ENCODE peak calls at places on chromosomes 6 and 20, in ten cellular contexts. P is progenitor cell of endocrine pancreas; Q is stimulated activated naive CD8-positive, alpha-beta T cell treated with anti-CD3 and anti-CD28 coated beads, Interleukin-15, amount 100 ng/mL, for 72 hours; S is fibroblast of pulmonary artery; K is HFF-Myc; D is effector CD4-positive, alpha-beta T cell; U is foreskin keratinocyte; N is sciatic nerve; A is EH; M is Right ventricle myocardium inferior. R is an unnamed sample.

GRCh38 chr6:156809446-156810178 is 32.4 kb downstream of the ARID1B start:
- DNase-seq in P (no peak), Q (no peak), S (no peak), K (no peak), D (no peak), U (no peak), N (no peak), A (no peak), M (no peak), R (no peak)

GRCh38 chr6:123829302-123829953 is 25.8 kb downstream of the NKAIN2 start:
- DNase-seq in P (no peak), Q (no peak), S (peak), K (no peak), D (no peak), U (peak), N (no peak), A (peak), M (no peak), R (no peak)

GRCh38 chr6:25315194-25315593 is 36.0 kb downstream of the CARMIL1 start:
- DNase-seq in P (no peak), Q (no peak), S (no peak), K (no peak), D (no peak), U (no peak), N (no peak), A (no peak), M (no peak), R (no peak)

GRCh38 chr6:126821706-126822105 is 296.8 kb upstream of the RSPO3 start:
- DNase-seq in P (no peak), Q (no peak), S (no peak), K (no peak), D (no peak), U (no peak), N (no peak), A (no peak), M (no peak), R (no peak)

GRCh38 chr20:52083627-52084232 is 107.8 kb downstream of the ZFP64 start:
- DNase-seq in P (peak), Q (peak), S (peak), K (peak), D (no peak), U (no peak), N (peak), A (peak), M (no peak), R (no peak)

GRCh38 chr6:42352856-42353564 is 98.7 kb downstream of the TRERF1 start:
- DNase-seq in P (no peak), Q (no peak), S (peak), K (no peak), D (no peak), U (peak), N (no peak), A (peak), M (no peak), R (no peak)

GRCh38 chr6:26311385-26312095 is 53.5 kb upstream of the BTN3A2 start:
- DNase-seq in P (no peak), Q (peak), S (peak), K (no peak), D (peak), U (peak), N (no peak), A (peak), M (no peak), R (peak)

GRCh38 chr6:94050515-94050914 is 631.2 kb upstream of the EPHA7 start:
- DNase-seq in P (no peak), Q (no peak), S (no peak), K (no peak), D (no peak), U (no peak), N (no peak), A (no peak), M (no peak), R (no peak)

GRCh38 chr20:46573788-46574581 is 23.5 kb upstream of the OCSTAMP start:
- DNase-seq in P (no peak), Q (no peak), S (no peak), K (no peak), D (no peak), U (no peak), N (no peak), A (no peak), M (no peak), R (no peak)

GRCh38 chr20:59518881-59519706 is 85.2 kb upstream of the PHACTR3 start:
- DNase-seq in P (no peak), Q (peak), S (peak), K (peak), D (peak), U (peak), N (no peak), A (peak), M (no peak), R (no peak)

GRCh38 chr6:145267076-145267867 is 468.0 kb downstream of the EPM2A start:
- DNase-seq in P (no peak), Q (no peak), S (no peak), K (no peak), D (no peak), U (no peak), N (no peak), A (no peak), M (no peak), R (no peak)

GRCh38 chr20:12166053-12166717 is 248.5 kb downstream of the BTBD3 start:
- DNase-seq in P (no peak), Q (no peak), S (peak), K (peak), D (no peak), U (peak), N (no peak), A (peak), M (peak), R (no peak)

GRCh38 chr6:152309648-152310047 is 327.5 kb downstream of the SYNE1 start:
- DNase-seq in P (no peak), Q (peak), S (no peak), K (no peak), D (peak), U (no peak), N (no peak), A (no peak), M (no peak), R (peak)

GRCh38 chr6:13181398-13181797 is 146.9 kb downstream of the TBC1D7 start:
- DNase-seq in P (no peak), Q (no peak), S (no peak), K (no peak), D (no peak), U (no peak), N (no peak), A (no peak), M (no peak), R (no peak)

GRCh38 chr20:12916699-12917098 is 92.1 kb upstream of the SPTLC3 start:
- DNase-seq in P (no peak), Q (no peak), S (no peak), K (no peak), D (no peak), U (no peak), N (no peak), A (no peak), M (no peak), R (no peak)

GRCh38 chr20:52242237-52243230 is 51.0 kb upstream of the ZFP64 start:
- DNase-seq in P (no peak), Q (no peak), S (peak), K (no peak), D (no peak), U (no peak), N (no peak), A (peak), M (no peak), R (no peak)

GRCh38 chr6:52243282-52243893 is 912 bp downstream of the IL17F start:
- DNase-seq in P (no peak), Q (no peak), S (no peak), K (no peak), D (no peak), U (peak), N (no peak), A (no peak), M (no peak), R (no peak)

GRCh38 chr6:131948692-131949614 is 2.2 kb downstream of the CCN2 start:
- DNase-seq in P (no peak), Q (no peak), S (peak), K (no peak), D (no peak), U (peak), N (no peak), A (peak), M (no peak), R (no peak)

GRCh38 chr6:132391391-132392291 is 9.6 kb downstream of the MOXD1 start:
- DNase-seq in P (no peak), Q (no peak), S (peak), K (peak), D (no peak), U (peak), N (no peak), A (peak), M (peak), R (no peak)

GRCh38 chr20:17177341-17177740 is 49.5 kb upstream of the PCSK2 start:
- DNase-seq in P (no peak), Q (no peak), S (no peak), K (no peak), D (no peak), U (no peak), N (no peak), A (no peak), M (no peak), R (no peak)

GRCh38 chr6:111721677-111722219 is 116.1 kb upstream of the TRAF3IP2 start:
- DNase-seq in P (no peak), Q (peak), S (peak), K (no peak), D (no peak), U (no peak), N (no peak), A (peak), M (no peak), R (no peak)

GRCh38 chr6:112188906-112189305 is 65.5 kb downstream of the LAMA4 start:
- DNase-seq in P (no peak), Q (no peak), S (no peak), K (peak), D (no peak), U (no peak), N (no peak), A (peak), M (no peak), R (no peak)

GRCh38 chr6:31661867-31662723 is 1.5 kb upstream of the C6orf47 start:
- DNase-seq in P (no peak), Q (no peak), S (no peak), K (no peak), D (no peak), U (no peak), N (no peak), A (no peak), M (peak), R (no peak)

GRCh38 chr6:23245559-23245958 is 676.2 kb downstream of the HDGFL1 start:
- DNase-seq in P (no peak), Q (no peak), S (peak), K (no peak), D (no peak), U (no peak), N (no peak), A (peak), M (no peak), R (no peak)

GRCh38 chr6:108896111-108896661 is 48.0 kb downstream of the ARMC2 start:
- DNase-seq in P (no peak), Q (no peak), S (peak), K (peak), D (no peak), U (peak), N (no peak), A (peak), M (no peak), R (no peak)

GRCh38 chr20:4412216-4412615 is 309.5 kb upstream of the PRND start:
- DNase-seq in P (no peak), Q (no peak), S (no peak), K (no peak), D (no peak), U (no peak), N (no peak), A (peak), M (no peak), R (no peak)

GRCh38 chr20:64247312-64247627 is 8.3 kb upstream of the PCMTD2 start:
- DNase-seq in P (no peak), Q (no peak), S (no peak), K (no peak), D (no peak), U (no peak), N (peak), A (no peak), M (no peak), R (no peak)

GRCh38 chr6:8027965-8028651 is 36.1 kb downstream of the BLOC1S5 start:
- DNase-seq in P (no peak), Q (no peak), S (peak), K (no peak), D (no peak), U (no peak), N (no peak), A (peak), M (no peak), R (no peak)

GRCh38 chr6:121856296-121856695 is 420.9 kb downstream of the GJA1 start:
- DNase-seq in P (no peak), Q (no peak), S (peak), K (no peak), D (no peak), U (no peak), N (no peak), A (peak), M (no peak), R (no peak)

GRCh38 chr6:90459225-90459758 is 127.6 kb downstream of the MAP3K7 start:
- DNase-seq in P (no peak), Q (no peak), S (no peak), K (no peak), D (no peak), U (no peak), N (no peak), A (no peak), M (no peak), R (no peak)

GRCh38 chr6:159807150-159807859 is 7.2 kb downstream of the PNLDC1 start:
- DNase-seq in P (no peak), Q (no peak), S (peak), K (no peak), D (no peak), U (peak), N (no peak), A (no peak), M (no peak), R (no peak)

GRCh38 chr6:14882394-14883073 is 363.3 kb upstream of the JARID2 start:
- DNase-seq in P (no peak), Q (no peak), S (peak), K (no peak), D (no peak), U (no peak), N (no peak), A (no peak), M (no peak), R (no peak)

GRCh38 chr20:58407966-58408557 is 19.0 kb downstream of the VAPB start:
- DNase-seq in P (no peak), Q (peak), S (no peak), K (no peak), D (peak), U (no peak), N (no peak), A (no peak), M (no peak), R (no peak)

R was measured in caudate nucleus.